ENCODE peak calls at places on chromosome 1, in seven cellular contexts. C, N, Z, F, S, K and J are unnamed samples.

GRCh38 chr1:43527111-43527878 is 3.4 kb upstream of the PTPRF start:
- DNase-seq in C (no peak), N (no peak), Z (no peak), F (no peak), S (no peak), K (no peak), J (no peak)

GRCh38 chr1:77188770-77189169 is 30.5 kb downstream of the PIGK start:
- DNase-seq in C (no peak), N (no peak), Z (no peak), F (no peak), S (no peak), K (no peak), J (no peak)

GRCh38 chr1:244022301-244022700 is 28.8 kb upstream of the ZBTB18 start:
- DNase-seq in C (no peak), N (peak), Z (peak), F (no peak), S (no peak), K (no peak), J (no peak)

GRCh38 chr1:156097499-156098178 is 15.4 kb upstream of the MEX3A start:
- DNase-seq in C (no peak), N (no peak), Z (no peak), F (no peak), S (no peak), K (no peak), J (no peak)

GRCh38 chr1:182129398-182129797 is 67.9 kb upstream of the ZNF648 start:
- DNase-seq in C (no peak), N (no peak), Z (no peak), F (no peak), S (no peak), K (no peak), J (no peak)

GRCh38 chr1:176504848-176505553 is 42.0 kb downstream of the PAPPA2 start:
- DNase-seq in C (no peak), N (no peak), Z (no peak), F (no peak), S (no peak), K (no peak), J (no peak)

GRCh38 chr1:174883361-174883760 is 116.4 kb upstream of the CACYBP start:
- DNase-seq in C (no peak), N (peak), Z (peak), F (no peak), S (no peak), K (no peak), J (no peak)

GRCh38 chr1:111727056-111727455 is 12.1 kb downstream of the INKA2 start:
- DNase-seq in C (no peak), N (no peak), Z (no peak), F (no peak), S (no peak), K (no peak), J (no peak)

GRCh38 chr1:190179817-190180216 is 297.8 kb downstream of the BRINP3 start:
- DNase-seq in C (no peak), N (peak), Z (peak), F (no peak), S (no peak), K (peak), J (no peak)

GRCh38 chr1:229993060-229993459 is 74.0 kb upstream of the GALNT2 start:
- DNase-seq in C (no peak), N (no peak), Z (no peak), F (no peak), S (no peak), K (no peak), J (no peak)

GRCh38 chr1:59979551-59980070 is 53.0 kb upstream of the CYP2J2 start:
- DNase-seq in C (no peak), N (peak), Z (no peak), F (no peak), S (no peak), K (no peak), J (no peak)

GRCh38 chr1:239125027-239125426 is 261.3 kb upstream of the CHRM3 start:
- DNase-seq in C (no peak), N (no peak), Z (no peak), F (no peak), S (no peak), K (peak), J (no peak)

GRCh38 chr1:100528861-100529260 is 9.1 kb upstream of the GPR88 start:
- DNase-seq in C (no peak), N (peak), Z (peak), F (no peak), S (no peak), K (no peak), J (no peak)

GRCh38 chr1:60911980-60912692 is 170.2 kb upstream of the NFIA start:
- DNase-seq in C (no peak), N (no peak), Z (no peak), F (no peak), S (peak), K (no peak), J (no peak)

GRCh38 chr1:78274814-78275213 is 216.0 kb upstream of the PTGFR start:
- DNase-seq in C (no peak), N (peak), Z (peak), F (no peak), S (no peak), K (peak), J (peak)

GRCh38 chr1:22370190-22370498 is 81.5 kb upstream of the ZBTB40 start:
- DNase-seq in C (no peak), N (no peak), Z (no peak), F (no peak), S (no peak), K (no peak), J (no peak)

GRCh38 chr1:109632671-109633346 is 13.2 kb downstream of the AMPD2 start:
- DNase-seq in C (no peak), N (no peak), Z (no peak), F (peak), S (peak), K (no peak), J (no peak)

GRCh38 chr1:9909222-9910046 is 635 bp downstream of the CTNNBIP1 start:
- DNase-seq in C (peak), N (no peak), Z (peak), F (peak), S (no peak), K (no peak), J (no peak)

GRCh38 chr1:156815307-156815826 is 1.3 kb downstream of the SH2D2A start:
- DNase-seq in C (no peak), N (peak), Z (peak), F (peak), S (no peak), K (peak), J (peak)

GRCh38 chr1:29515188-29515955 is 279.1 kb downstream of the PTPRU start:
- DNase-seq in C (no peak), N (no peak), Z (no peak), F (no peak), S (no peak), K (no peak), J (no peak)

GRCh38 chr1:221394011-221394544 is 347.8 kb downstream of the DUSP10 start:
- DNase-seq in C (no peak), N (peak), Z (peak), F (no peak), S (peak), K (peak), J (peak)

GRCh38 chr1:33055210-33055991 is 18.7 kb upstream of the AK2 start:
- DNase-seq in C (peak), N (peak), Z (peak), F (peak), S (peak), K (peak), J (peak)

GRCh38 chr1:179127163-179127895 is 45.5 kb downstream of the TOR3A start:
- DNase-seq in C (no peak), N (peak), Z (peak), F (no peak), S (no peak), K (peak), J (peak)

GRCh38 chr1:241608379-241609033 is 31.7 kb downstream of the CHML start:
- DNase-seq in C (no peak), N (peak), Z (peak), F (no peak), S (no peak), K (peak), J (no peak)

GRCh38 chr1:147842578-147842977 is 60.0 kb upstream of the GJA8 start:
- DNase-seq in C (no peak), N (no peak), Z (no peak), F (no peak), S (no peak), K (no peak), J (no peak)

GRCh38 chr1:221418346-221418745 is 323.5 kb downstream of the DUSP10 start:
- DNase-seq in C (no peak), N (peak), Z (peak), F (no peak), S (no peak), K (peak), J (no peak)

GRCh38 chr1:75615664-75616435 is 4.9 kb upstream of the SLC44A5 start:
- DNase-seq in C (no peak), N (peak), Z (peak), F (peak), S (no peak), K (peak), J (no peak)

GRCh38 chr1:78716186-78716585 is 66.6 kb downstream of the IFI44 start:
- DNase-seq in C (no peak), N (peak), Z (peak), F (no peak), S (no peak), K (peak), J (no peak)

GRCh38 chr1:8133657-8134430 is 107.7 kb upstream of the ERRFI1 start:
- DNase-seq in C (no peak), N (peak), Z (peak), F (peak), S (no peak), K (peak), J (peak)

GRCh38 chr1:50352428-50352827 is 70.8 kb downstream of the DMRTA2 start:
- DNase-seq in C (no peak), N (peak), Z (no peak), F (no peak), S (no peak), K (no peak), J (no peak)

GRCh38 chr1:87986154-87986914 is 657.7 kb downstream of the LMO4 start:
- DNase-seq in C (no peak), N (no peak), Z (no peak), F (no peak), S (no peak), K (no peak), J (no peak)

GRCh38 chr1:210464519-210465039 is 135.9 kb downstream of the HHAT start:
- DNase-seq in C (no peak), N (no peak), Z (peak), F (no peak), S (peak), K (peak), J (no peak)

GRCh38 chr1:26744075-26744958 is 43.4 kb upstream of the PIGV start:
- DNase-seq in C (peak), N (peak), Z (peak), F (peak), S (peak), K (peak), J (peak)

GRCh38 chr1:86938450-86938849 is 24.0 kb downstream of the HS2ST1 start:
- DNase-seq in C (no peak), N (peak), Z (no peak), F (no peak), S (no peak), K (no peak), J (no peak)

GRCh38 chr1:22443332-22443731 is 8.3 kb upstream of the ZBTB40 start:
- DNase-seq in C (no peak), N (no peak), Z (no peak), F (no peak), S (no peak), K (no peak), J (no peak)

GRCh38 chr1:180854001-180854400 is 58.7 kb upstream of the KIAA1614 start:
- DNase-seq in C (no peak), N (peak), Z (peak), F (no peak), S (no peak), K (no peak), J (no peak)

GRCh38 chr1:159171688-159172501 is 480 bp downstream of the CADM3 start:
- DNase-seq in C (no peak), N (no peak), Z (no peak), F (no peak), S (no peak), K (no peak), J (no peak)

GRCh38 chr1:203673550-203674411 is 47.1 kb downstream of the ATP2B4 start:
- DNase-seq in C (peak), N (peak), Z (peak), F (peak), S (no peak), K (peak), J (peak)